ENCODE peak calls at places on chromosomes 12 and 14, in four cellular contexts. Y is osteocyte, J is bronchial epithelial cell, S is tibial artery. W is an unnamed sample.

GRCh38 chr12:122021822-122022392 is at the start of gene BCL7A:
- DNase-seq in Y (peak; percentile 89), J (peak; percentile 33), S (peak; percentile 56), W (peak; percentile 72)

GRCh38 chr12:97312570-97313135 is 150.0 kb upstream of the RMST start:
- DNase-seq in Y (no peak), J (no peak), S (no peak), W (no peak)

GRCh38 chr12:97837401-97837800 is 374.8 kb downstream of the RMST start:
- DNase-seq in Y (no peak), J (peak; percentile 84), S (peak; percentile 59), W (no peak)

GRCh38 chr12:116624516-116624915 is 65.3 kb downstream of the MAP1LC3B2 start:
- DNase-seq in Y (no peak), J (no peak), S (no peak), W (no peak)

GRCh38 chr14:91413547-91414474 is 3.8 kb downstream of the CCDC88C start:
- DNase-seq in Y (no peak), J (peak; percentile 78), S (no peak), W (peak; percentile 85)

GRCh38 chr12:132945806-132946506 is 10.2 kb downstream of the ZNF605 start:
- DNase-seq in Y (peak; percentile 51), J (no peak), S (no peak), W (no peak)

GRCh38 chr12:66898700-66899469 is 220.0 kb upstream of the GRIP1 start:
- DNase-seq in Y (no peak), J (no peak), S (no peak), W (no peak)

GRCh38 chr12:107832441-107832840 is 57.9 kb downstream of the ASCL4 start:
- DNase-seq in Y (no peak), J (no peak), S (no peak), W (no peak)

GRCh38 chr14:59811850-59812249 is 58.7 kb downstream of the RTN1 start:
- DNase-seq in Y (no peak), J (no peak), S (no peak), W (no peak)

GRCh38 chr14:34665785-34666425 is 36.0 kb upstream of the SNX6 start:
- DNase-seq in Y (no peak), J (peak; percentile 84), S (peak; percentile 65), W (no peak)

GRCh38 chr14:104979758-104980591 is 1.8 kb upstream of the AHNAK2 start:
- DNase-seq in Y (peak; percentile 80), J (peak; percentile 57), S (no peak), W (peak; percentile 74)

GRCh38 chr12:75722714-75723200 is 211.3 kb upstream of the KRR1 start:
- DNase-seq in Y (no peak), J (peak; percentile 88), S (peak; percentile 77), W (no peak)

GRCh38 chr12:107399061-107399460 is 286.5 kb upstream of the PWP1 start:
- DNase-seq in Y (no peak), J (no peak), S (no peak), W (no peak)

GRCh38 chr14:76763362-76764041 is 2.2 kb downstream of the VASH1 start:
- DNase-seq in Y (no peak), J (no peak), S (no peak), W (no peak)

GRCh38 chr12:108091351-108091750 is 37.7 kb upstream of the WSCD2 start:
- DNase-seq in Y (no peak), J (no peak), S (no peak), W (no peak)

GRCh38 chr12:111570090-111570961 is 28.8 kb downstream of the ATXN2 start:
- DNase-seq in Y (no peak), J (peak; percentile 89), S (no peak), W (no peak)

GRCh38 chr12:1374296-1374695 is 220.1 kb downstream of the FBXL14 start:
- DNase-seq in Y (no peak), J (no peak), S (no peak), W (no peak)

GRCh38 chr14:71491925-71492324 is 440.3 kb upstream of the RGS6 start:
- DNase-seq in Y (no peak), J (no peak), S (no peak), W (no peak)

GRCh38 chr14:72104011-72104613 is 171.9 kb downstream of the RGS6 start:
- DNase-seq in Y (no peak), J (no peak), S (no peak), W (peak; percentile 49)

GRCh38 chr14:61335876-61336275 is 14.5 kb downstream of the PRKCH start:
- DNase-seq in Y (no peak), J (no peak), S (no peak), W (no peak)

GRCh38 chr14:55107766-55108554 is 21.1 kb upstream of the LGALS3 start:
- DNase-seq in Y (peak; percentile 94), J (peak; percentile 91), S (peak; percentile 94), W (peak; percentile 95)

GRCh38 chr12:67873355-67873754 is 115.9 kb upstream of the IFNG-AS1 start:
- DNase-seq in Y (no peak), J (no peak), S (no peak), W (no peak)

GRCh38 chr12:43329381-43329780 is 222.6 kb downstream of the ADAMTS20 start:
- DNase-seq in Y (no peak), J (no peak), S (no peak), W (no peak)

GRCh38 chr14:81033841-81034240 is 78.4 kb downstream of the TSHR start:
- DNase-seq in Y (no peak), J (no peak), S (peak; percentile 26), W (no peak)

GRCh38 chr12:130686511-130686981 is 29.6 kb downstream of the RIMBP2 start:
- DNase-seq in Y (no peak), J (no peak), S (no peak), W (no peak)

GRCh38 chr14:55749201-55749812 is 169.3 kb downstream of the KTN1 start:
- DNase-seq in Y (no peak), J (peak; percentile 69), S (no peak), W (no peak)

GRCh38 chr14:85443001-85443400 is 86.9 kb upstream of the FLRT2 start:
- DNase-seq in Y (no peak), J (peak; percentile 84), S (no peak), W (no peak)

GRCh38 chr12:93682846-93683261 is 5.7 kb downstream of the CRADD start:
- DNase-seq in Y (no peak), J (no peak), S (no peak), W (no peak)

GRCh38 chr12:50961708-50962107 is 9.4 kb downstream of the HIGD1C start:
- DNase-seq in Y (no peak), J (peak; percentile 41), S (no peak), W (no peak)

GRCh38 chr12:53074290-53074998 is 4.7 kb downstream of the SPRYD3 start:
- DNase-seq in Y (no peak), J (no peak), S (no peak), W (no peak)

GRCh38 chr14:55581011-55581806 is 1.2 kb downstream of the KTN1 start:
- DNase-seq in Y (no peak), J (peak; percentile 30), S (peak; percentile 28), W (peak; percentile 62)

GRCh38 chr12:54030889-54031860 is 1.7 kb upstream of the HOXC5 start:
- DNase-seq in Y (no peak), J (no peak), S (no peak), W (no peak)

GRCh38 chr14:65999865-66000264 is 486.3 kb upstream of the CCDC196 start:
- DNase-seq in Y (no peak), J (no peak), S (no peak), W (no peak)

GRCh38 chr12:13386269-13387039 is 189.9 kb downstream of the EMP1 start:
- DNase-seq in Y (no peak), J (peak; percentile 59), S (no peak), W (no peak)

GRCh38 chr14:23352506-23353432 is at the start of gene SLC22A17:
- DNase-seq in Y (peak; percentile 92), J (peak; percentile 65), S (peak; percentile 77), W (peak; percentile 68)
- TF ChIP-seq CTCF in Y (peak; percentile 14), J (peak; percentile 21), S (no peak), W (no peak)

DNA sequence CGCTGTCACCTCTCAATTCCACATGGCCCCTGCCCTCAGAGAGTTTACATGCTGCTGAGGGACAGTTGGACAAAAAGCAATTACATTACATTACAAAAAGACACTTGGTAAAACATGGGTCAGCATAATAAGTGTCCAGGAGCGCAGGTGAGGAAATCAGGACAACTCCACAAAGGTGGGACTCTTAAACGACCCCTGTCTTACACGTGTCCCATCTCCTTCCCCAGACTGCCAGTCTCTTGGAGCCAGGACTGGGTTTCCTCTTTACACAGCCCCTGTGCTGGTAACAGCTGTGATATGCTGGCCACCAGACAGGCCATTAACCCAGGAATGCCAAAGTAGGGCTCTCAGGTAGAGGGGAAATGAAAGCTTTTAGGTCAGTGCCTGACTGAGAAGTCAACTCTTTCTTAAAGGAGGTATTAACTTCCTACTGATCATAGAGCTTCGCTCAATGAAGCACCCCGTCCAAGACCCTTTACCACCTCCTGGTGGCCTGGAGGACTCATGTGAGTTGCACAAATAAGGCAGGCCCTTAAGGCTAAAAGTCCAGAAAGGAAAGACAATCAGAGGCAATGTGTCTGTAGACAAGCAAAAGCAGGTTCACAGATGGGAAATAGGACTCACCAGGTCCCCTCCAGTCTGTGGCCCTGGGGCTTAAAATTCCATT is 55.5 kb downstream of the ANO2 start:
- DNase-seq in Y (no peak), J (no peak), S (no peak), W (no peak)
- TF ChIP-seq CTCF in Y (no peak), J (no peak), S (no peak), W (no peak)

DNA sequence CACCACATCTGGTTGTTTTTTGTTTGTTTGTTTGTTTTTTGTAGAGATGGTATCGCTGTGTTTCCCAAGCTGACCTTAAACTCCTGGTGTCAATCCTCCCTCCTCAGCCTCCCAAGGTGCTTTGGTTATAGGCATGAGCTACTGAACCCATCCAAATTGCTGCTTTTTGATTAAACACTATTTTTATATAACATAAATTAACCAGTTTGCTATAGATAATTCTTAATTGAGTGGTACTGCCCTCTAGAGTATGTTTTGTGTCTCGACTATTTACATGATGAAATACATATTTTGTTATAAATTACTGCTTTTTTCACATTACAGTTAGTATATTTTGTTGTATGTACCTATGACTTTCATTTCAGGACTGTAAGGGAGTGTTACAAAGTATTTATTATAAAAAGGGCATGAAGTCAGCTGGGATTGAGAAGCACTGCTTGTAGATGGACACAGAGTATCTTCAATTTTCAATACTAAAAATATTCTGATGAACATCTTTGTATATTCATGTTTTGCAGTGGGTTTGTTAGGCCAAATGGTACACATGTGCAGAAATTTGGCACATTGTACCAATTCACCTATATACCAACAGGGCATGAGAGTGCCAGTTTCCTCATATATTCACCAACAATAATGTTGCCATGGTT is 14.9 kb upstream of the SCAF11 start:
- DNase-seq in Y (no peak), J (peak; percentile 24), S (no peak), W (no peak)
- TF ChIP-seq CTCF in Y (peak; percentile 58), J (peak; percentile 16), S (no peak), W (no peak)

GRCh38 chr12:47029903-47030302 is 49.5 kb upstream of the PCED1B start:
- DNase-seq in Y (no peak), J (no peak), S (no peak), W (no peak)

GRCh38 chr12:47026291-47026690 is 53.1 kb upstream of the PCED1B start:
- DNase-seq in Y (no peak), J (no peak), S (no peak), W (no peak)

GRCh38 chr12:47025798-47026197 is 53.6 kb upstream of the PCED1B start:
- DNase-seq in Y (no peak), J (no peak), S (no peak), W (no peak)

GRCh38 chr12:47028981-47029708 is 50.3 kb upstream of the PCED1B start:
- DNase-seq in Y (no peak), J (peak; percentile 40), S (no peak), W (no peak)

DNA sequence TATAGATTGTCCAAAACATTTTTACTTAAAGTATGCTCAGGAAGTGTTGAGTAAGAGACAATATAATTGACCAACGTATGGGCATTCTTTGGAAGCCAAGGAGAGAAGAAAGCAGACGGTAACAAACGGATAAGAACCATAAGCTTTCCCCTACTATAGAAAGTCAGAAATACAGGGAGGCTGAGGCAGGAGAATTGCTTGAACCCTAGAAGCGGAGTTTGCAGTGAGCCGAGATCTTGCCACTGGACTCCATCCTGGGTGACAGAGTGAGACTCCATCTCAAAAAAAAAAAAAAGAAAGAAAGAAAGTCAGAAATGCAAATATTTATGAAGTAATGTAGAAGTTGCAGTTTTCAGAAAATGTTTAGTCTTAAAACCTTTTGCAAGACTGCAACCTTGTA is 51.2 kb upstream of the PCED1B start:
- DNase-seq in Y (no peak), J (no peak), S (no peak), W (no peak)
- TF ChIP-seq CTCF in Y (no peak), J (no peak), S (no peak), W (no peak)